ENCODE peak calls at places on chromosomes 6 and 20, in nine cellular contexts. N is IMR-90, T is uterus, X is transverse colon, W is A549, L is ovary, S is heart left ventricle, P is H1, K is stomach. R is an unnamed sample.

GRCh38 chr6:148891027-148891783 is 144.4 kb downstream of the UST start:
- DNase-seq in N (no peak), T (no peak), X (no peak), W (no peak), L (no peak), S (no peak), P (no peak), K (peak; percentile 30), R (no peak)

GRCh38 chr6:2196079-2196679 is 49.2 kb downstream of the GMDS start:
- DNase-seq in N (peak; percentile 61), T (no peak), X (peak; percentile 21), W (peak; percentile 13), L (no peak), S (no peak), P (no peak), K (no peak), R (peak; percentile 55)

GRCh38 chr6:45351667-45352066 is 23.5 kb downstream of the RUNX2 start:
- DNase-seq in N (no peak), T (no peak), X (no peak), W (no peak), L (no peak), S (no peak), P (no peak), K (no peak), R (no peak)

GRCh38 chr6:130513770-130514169 is 148.0 kb downstream of the TMEM200A start:
- DNase-seq in N (peak; percentile 65), T (no peak), X (peak; percentile 9), W (no peak), L (no peak), S (no peak), P (no peak), K (no peak), R (no peak)

GRCh38 chr20:60630609-60631008 is 621.5 kb upstream of the CDH4 start:
- DNase-seq in N (no peak), T (no peak), X (no peak), W (no peak), L (no peak), S (no peak), P (no peak), K (no peak), R (no peak)

GRCh38 chr6:90216081-90216977 is 80.3 kb downstream of the BACH2 start:
- DNase-seq in N (peak; percentile 35), T (no peak), X (peak; percentile 20), W (no peak), L (no peak), S (no peak), P (no peak), K (no peak), R (peak; percentile 19)

GRCh38 chr6:165774903-165775608 is 112.0 kb upstream of the PDE10A start:
- DNase-seq in N (no peak), T (no peak), X (no peak), W (no peak), L (no peak), S (peak; percentile 70), P (no peak), K (no peak), R (no peak)

GRCh38 chr20:5719861-5720401 is 30.3 kb upstream of the SHLD1 start:
- DNase-seq in N (peak; percentile 65), T (no peak), X (no peak), W (no peak), L (no peak), S (no peak), P (no peak), K (no peak), R (peak; percentile 30)

GRCh38 chr6:144106206-144106605 is 10.8 kb upstream of the SF3B5 start:
- DNase-seq in N (no peak), T (no peak), X (no peak), W (no peak), L (no peak), S (no peak), P (no peak), K (no peak), R (no peak)

GRCh38 chr20:38066969-38067716 is 33.6 kb downstream of the RPRD1B start:
- DNase-seq in N (no peak), T (no peak), X (no peak), W (no peak), L (no peak), S (no peak), P (no peak), K (no peak), R (no peak)
- H3K4me1 ChIP-seq in N (peaks cover 2% of the 10 kb centered on the region), T (peaks cover 9% of the 10 kb centered on the region), X (no peaks in the 10 kb centered on the region), W (no peaks in the 10 kb centered on the region), L (no peaks in the 10 kb centered on the region), S (peaks cover 7% of the 10 kb centered on the region), P (no peaks in the 10 kb centered on the region), K (no peaks in the 10 kb centered on the region), R (no peaks in the 10 kb centered on the region)

DNA sequence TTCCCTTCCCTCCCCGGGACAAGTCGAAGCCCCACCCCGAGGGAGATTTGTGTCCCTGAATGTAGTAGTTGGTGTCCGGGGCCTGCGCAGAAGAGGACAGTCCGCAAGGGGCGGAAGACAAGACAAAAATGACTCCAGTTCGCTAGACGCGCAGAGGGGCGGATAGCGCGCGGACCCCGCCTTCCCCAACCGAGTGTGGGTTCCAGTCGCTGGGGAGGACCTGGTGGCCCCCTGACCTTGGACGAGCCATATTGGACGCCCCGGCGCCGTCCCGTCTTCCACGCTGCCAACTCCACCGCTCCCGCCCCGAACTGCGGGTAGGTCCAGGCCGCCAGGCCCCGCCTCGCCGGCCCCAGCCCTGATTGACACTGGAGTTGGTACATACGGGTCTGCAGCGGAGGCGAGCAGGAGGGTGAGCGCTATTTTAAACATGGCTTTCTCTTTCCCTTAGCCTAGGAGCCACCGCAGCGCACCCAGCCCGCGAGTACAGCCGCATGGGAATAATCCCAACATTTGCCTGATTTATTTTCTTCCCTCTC is 802 bp downstream of the HMGN3 start:
- DNase-seq in N (peak; percentile 82), T (peak; percentile 79), X (peak; percentile 88), W (peak; percentile 74), L (peak; percentile 86), S (peak; percentile 89), P (peak; percentile 72), K (peak; percentile 88), R (peak; percentile 94)
- TF ChIP-seq POLR2A in N (peak; percentile 41), T (peak; percentile 53), X (peak; percentile 69), W (peak; percentile 50), L (peak; percentile 16), S (peak; percentile 19), P (peak; percentile 52), K (peak; percentile 32), R (peak; percentile 16)

DNA sequence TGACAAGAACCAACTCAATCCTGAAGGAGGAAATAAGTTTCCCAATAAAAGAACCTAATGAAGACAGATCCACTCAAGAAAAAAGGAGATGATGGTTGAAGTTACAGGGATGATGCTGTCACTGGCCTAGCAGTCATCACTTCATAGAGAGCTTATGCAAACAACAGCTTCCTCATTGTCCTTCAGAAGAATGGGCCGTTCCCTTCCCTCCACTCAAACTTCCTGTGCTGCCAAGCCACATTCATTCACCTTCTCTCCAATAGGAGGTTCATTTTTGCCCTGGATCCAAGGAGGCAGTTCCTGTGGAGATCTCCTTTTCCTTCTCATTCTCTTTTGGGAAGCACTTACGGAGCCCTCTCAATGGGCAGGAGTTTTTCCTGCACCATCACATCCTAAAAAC is 13.8 kb upstream of the PM20D2 start:
- DNase-seq in N (no peak), T (no peak), X (no peak), W (no peak), L (no peak), S (no peak), P (no peak), K (no peak), R (no peak)
- H3K9me3 ChIP-seq in N (no peaks in the 10 kb centered on the region), T (no peaks in the 10 kb centered on the region), X (no peaks in the 10 kb centered on the region), W (no peaks in the 10 kb centered on the region), L (no peaks in the 10 kb centered on the region), S (peaks cover 10% of the 10 kb centered on the region), P (no peaks in the 10 kb centered on the region), K (peaks cover 10% of the 10 kb centered on the region), R (no peaks in the 10 kb centered on the region)

GRCh38 chr6:169567809-169568208 is 134.0 kb downstream of the WDR27 start:
- DNase-seq in N (no peak), T (no peak), X (no peak), W (no peak), L (no peak), S (no peak), P (no peak), K (no peak), R (no peak)

GRCh38 chr6:169564453-169565240 is 137.2 kb downstream of the WDR27 start:
- DNase-seq in N (no peak), T (no peak), X (no peak), W (no peak), L (no peak), S (no peak), P (no peak), K (no peak), R (no peak)

GRCh38 chr6:169566319-169566718 is 135.5 kb downstream of the WDR27 start:
- DNase-seq in N (no peak), T (no peak), X (no peak), W (no peak), L (no peak), S (no peak), P (no peak), K (no peak), R (no peak)

GRCh38 chr6:169568314-169569087 is 133.3 kb downstream of the WDR27 start:
- DNase-seq in N (no peak), T (no peak), X (no peak), W (no peak), L (no peak), S (no peak), P (no peak), K (no peak), R (no peak)

GRCh38 chr6:169566961-169567360 is 134.9 kb downstream of the WDR27 start:
- DNase-seq in N (no peak), T (no peak), X (no peak), W (no peak), L (no peak), S (no peak), P (no peak), K (no peak), R (no peak)
- H3K4me1 ChIP-seq in N (peaks cover 5% of the 10 kb centered on the region), T (no peaks in the 10 kb centered on the region), X (no peaks in the 10 kb centered on the region), W (peaks cover 8% of the 10 kb centered on the region), L (no peaks in the 10 kb centered on the region), S (no peaks in the 10 kb centered on the region), P (no peaks in the 10 kb centered on the region), K (no peaks in the 10 kb centered on the region), R (no peaks in the 10 kb centered on the region)

GRCh38 chr20:50794846-50795634 is at the start of gene BCAS4:
- DNase-seq in N (peak; percentile 79), T (peak; percentile 79), X (peak; percentile 84), W (peak; percentile 88), L (peak; percentile 84), S (peak; percentile 73), P (peak; percentile 79), K (peak; percentile 84), R (peak; percentile 53)
- TF ChIP-seq POLR2A in N (peak; percentile 54), T (peak; percentile 44), X (no peak), W (peak; percentile 70), L (no peak), S (no peak), P (no peak), K (no peak), R (no peak)

DNA sequence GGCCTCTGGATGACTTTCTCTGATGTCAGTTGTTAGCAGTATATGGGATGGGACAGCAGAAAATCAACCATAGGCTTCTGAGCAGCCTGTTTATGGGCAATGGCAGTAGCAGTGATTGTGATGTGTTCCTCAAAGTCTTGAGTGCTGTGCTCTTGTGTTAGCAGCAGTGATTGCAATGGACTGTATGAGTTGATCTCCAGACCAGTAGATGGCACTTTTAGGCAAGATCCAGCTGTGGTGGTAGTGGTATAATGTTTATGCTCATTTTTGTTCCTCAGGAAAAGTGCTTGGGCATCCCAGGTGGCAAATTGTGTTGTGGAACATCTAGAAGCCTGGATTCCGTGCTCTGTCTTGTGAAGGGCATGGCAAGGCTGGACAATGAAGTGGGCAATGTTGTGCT is 181.6 kb upstream of the SYNCRIP start:
- DNase-seq in N (no peak), T (no peak), X (no peak), W (no peak), L (no peak), S (no peak), P (no peak), K (no peak), R (no peak)
- H3K9me3 ChIP-seq in N (peaks cover 2% of the 10 kb centered on the region), T (peaks cover 10% of the 10 kb centered on the region), X (peaks cover 19% of the 10 kb centered on the region), W (no peaks in the 10 kb centered on the region), L (no peaks in the 10 kb centered on the region), S (peaks cover 60% of the 10 kb centered on the region), P (peaks cover 22% of the 10 kb centered on the region), K (peaks cover 44% of the 10 kb centered on the region), R (no peaks in the 10 kb centered on the region)

GRCh38 chr6:41577865-41578713 is 31.9 kb downstream of the FOXP4 start:
- DNase-seq in N (peak; percentile 51), T (no peak), X (no peak), W (peak; percentile 53), L (no peak), S (no peak), P (no peak), K (peak; percentile 74), R (no peak)
- H3K4me1 ChIP-seq in N (peaks cover 32% of the 10 kb centered on the region), T (no peaks in the 10 kb centered on the region), X (peaks cover 23% of the 10 kb centered on the region), W (peaks cover 77% of the 10 kb centered on the region), L (no peaks in the 10 kb centered on the region), S (peaks cover 6% of the 10 kb centered on the region), P (peaks cover 34% of the 10 kb centered on the region), K (peaks cover 29% of the 10 kb centered on the region), R (peaks cover 33% of the 10 kb centered on the region)

R was measured in adrenal gland.